ENCODE peak calls at places on chromosomes 12 and 14, in ten cellular contexts. One of them, this sample, is unnamed.

GRCh38 chr12:51752490-51752889 is 96.0 kb downstream of the FIGNL2 start:
- DNase-seq in psoas muscle: peak; percentile 56
- DNase-seq in IMR-90: peak; percentile 94
- DNase-seq in left lung: no peak
- DNase-seq in SJSA1: peak; percentile 29
- DNase-seq in ovary: no peak
- DNase-seq in sigmoid colon: peak; percentile 85
- DNase-seq in lower lobe of right lung: peak; percentile 45
- DNase-seq in caudate nucleus: peak; percentile 24
- DNase-seq in PC-3: peak; percentile 33
- DNase-seq in this sample: peak; percentile 84

GRCh38 chr12:81797100-81797499 is 38.0 kb upstream of the PPFIA2 start:
- DNase-seq in psoas muscle: no peak
- DNase-seq in IMR-90: no peak
- DNase-seq in left lung: no peak
- DNase-seq in SJSA1: no peak
- DNase-seq in ovary: no peak
- DNase-seq in sigmoid colon: no peak
- DNase-seq in lower lobe of right lung: no peak
- DNase-seq in caudate nucleus: no peak
- DNase-seq in PC-3: peak; percentile 36
- DNase-seq in this sample: no peak

GRCh38 chr14:53108292-53108937 is 44.7 kb downstream of the DDHD1 start:
- DNase-seq in psoas muscle: no peak
- DNase-seq in IMR-90: no peak
- DNase-seq in left lung: no peak
- DNase-seq in SJSA1: peak; percentile 46
- DNase-seq in ovary: no peak
- DNase-seq in sigmoid colon: no peak
- DNase-seq in lower lobe of right lung: no peak
- DNase-seq in caudate nucleus: no peak
- DNase-seq in PC-3: no peak
- DNase-seq in this sample: no peak

GRCh38 chr12:20370001-20370381 is 1.7 kb downstream of the PDE3A start:
- DNase-seq in psoas muscle: no peak
- DNase-seq in IMR-90: no peak
- DNase-seq in left lung: peak; percentile 57
- DNase-seq in SJSA1: no peak
- DNase-seq in ovary: peak; percentile 41
- DNase-seq in sigmoid colon: peak; percentile 84
- DNase-seq in lower lobe of right lung: peak; percentile 41
- DNase-seq in caudate nucleus: no peak
- DNase-seq in PC-3: no peak
- DNase-seq in this sample: no peak

GRCh38 chr12:123134755-123135282 is 16.1 kb downstream of the PITPNM2 start:
- DNase-seq in psoas muscle: no peak
- DNase-seq in IMR-90: no peak
- DNase-seq in left lung: no peak
- DNase-seq in SJSA1: no peak
- DNase-seq in ovary: no peak
- DNase-seq in sigmoid colon: peak; percentile 34
- DNase-seq in lower lobe of right lung: no peak
- DNase-seq in caudate nucleus: no peak
- DNase-seq in PC-3: no peak
- DNase-seq in this sample: no peak

GRCh38 chr14:35374273-35374681 is 30.3 kb downstream of the NFKBIA start:
- DNase-seq in psoas muscle: peak; percentile 51
- DNase-seq in IMR-90: peak; percentile 98
- DNase-seq in left lung: no peak
- DNase-seq in SJSA1: peak; percentile 39
- DNase-seq in ovary: no peak
- DNase-seq in sigmoid colon: peak; percentile 83
- DNase-seq in lower lobe of right lung: peak; percentile 71
- DNase-seq in caudate nucleus: no peak
- DNase-seq in PC-3: peak; percentile 84
- DNase-seq in this sample: no peak

GRCh38 chr12:77578471-77579262 is 252.0 kb upstream of the NAV3 start:
- DNase-seq in psoas muscle: no peak
- DNase-seq in IMR-90: peak; percentile 66
- DNase-seq in left lung: no peak
- DNase-seq in SJSA1: peak; percentile 83
- DNase-seq in ovary: no peak
- DNase-seq in sigmoid colon: no peak
- DNase-seq in lower lobe of right lung: no peak
- DNase-seq in caudate nucleus: no peak
- DNase-seq in PC-3: no peak
- DNase-seq in this sample: no peak

GRCh38 chr14:74296037-74296467 is 6.7 kb downstream of the ABCD4 start:
- DNase-seq in psoas muscle: no peak
- DNase-seq in IMR-90: no peak
- DNase-seq in left lung: no peak
- DNase-seq in SJSA1: no peak
- DNase-seq in ovary: no peak
- DNase-seq in sigmoid colon: no peak
- DNase-seq in lower lobe of right lung: no peak
- DNase-seq in caudate nucleus: no peak
- DNase-seq in PC-3: no peak
- DNase-seq in this sample: no peak

GRCh38 chr12:57452181-57452936 is 2.7 kb upstream of the INHBE start:
- DNase-seq in psoas muscle: peak; percentile 38
- DNase-seq in IMR-90: peak; percentile 97
- DNase-seq in left lung: no peak
- DNase-seq in SJSA1: no peak
- DNase-seq in ovary: no peak
- DNase-seq in sigmoid colon: no peak
- DNase-seq in lower lobe of right lung: no peak
- DNase-seq in caudate nucleus: no peak
- DNase-seq in PC-3: peak; percentile 64
- DNase-seq in this sample: no peak

GRCh38 chr12:6313326-6313940 is 3.0 kb downstream of the PLEKHG6 start:
- DNase-seq in psoas muscle: no peak
- DNase-seq in IMR-90: no peak
- DNase-seq in left lung: no peak
- DNase-seq in SJSA1: no peak
- DNase-seq in ovary: no peak
- DNase-seq in sigmoid colon: no peak
- DNase-seq in lower lobe of right lung: no peak
- DNase-seq in caudate nucleus: no peak
- DNase-seq in PC-3: peak; percentile 27
- DNase-seq in this sample: no peak

GRCh38 chr12:6314776-6315175 is 4.3 kb downstream of the PLEKHG6 start:
- DNase-seq in psoas muscle: no peak
- DNase-seq in IMR-90: no peak
- DNase-seq in left lung: no peak
- DNase-seq in SJSA1: no peak
- DNase-seq in ovary: no peak
- DNase-seq in sigmoid colon: no peak
- DNase-seq in lower lobe of right lung: no peak
- DNase-seq in caudate nucleus: no peak
- DNase-seq in PC-3: no peak
- DNase-seq in this sample: no peak

GRCh38 chr12:6312529-6313325 is 2.2 kb downstream of the PLEKHG6 start:
- DNase-seq in psoas muscle: no peak
- DNase-seq in IMR-90: no peak
- DNase-seq in left lung: no peak
- DNase-seq in SJSA1: no peak
- DNase-seq in ovary: no peak
- DNase-seq in sigmoid colon: peak; percentile 68
- DNase-seq in lower lobe of right lung: peak; percentile 79
- DNase-seq in caudate nucleus: no peak
- DNase-seq in PC-3: peak; percentile 71
- DNase-seq in this sample: no peak

GRCh38 chr12:6310771-6311610 is 509 bp downstream of the PLEKHG6 start:
- DNase-seq in psoas muscle: no peak
- DNase-seq in IMR-90: no peak
- DNase-seq in left lung: no peak
- DNase-seq in SJSA1: no peak
- DNase-seq in ovary: no peak
- DNase-seq in sigmoid colon: peak; percentile 56
- DNase-seq in lower lobe of right lung: peak; percentile 49
- DNase-seq in caudate nucleus: no peak
- DNase-seq in PC-3: no peak
- DNase-seq in this sample: no peak

GRCh38 chr12:6311822-6312528 is 1.5 kb downstream of the PLEKHG6 start:
- DNase-seq in psoas muscle: no peak
- DNase-seq in IMR-90: no peak
- DNase-seq in left lung: no peak
- DNase-seq in SJSA1: no peak
- DNase-seq in ovary: no peak
- DNase-seq in sigmoid colon: peak; percentile 53
- DNase-seq in lower lobe of right lung: no peak
- DNase-seq in caudate nucleus: no peak
- DNase-seq in PC-3: no peak
- DNase-seq in this sample: no peak
- H3K27ac ChIP-seq in psoas muscle: no peak overlapping the region
- H3K27ac ChIP-seq in IMR-90: no peak overlapping the region
- H3K27ac ChIP-seq in left lung: no peak overlapping the region
- H3K27ac ChIP-seq in SJSA1: no peak overlapping the region
- H3K27ac ChIP-seq in ovary: no peak overlapping the region
- H3K27ac ChIP-seq in sigmoid colon: peak overlapping the region; percentile 31
- H3K27ac ChIP-seq in lower lobe of right lung: peak overlapping the region; percentile 50
- H3K27ac ChIP-seq in caudate nucleus: no peak overlapping the region
- H3K27ac ChIP-seq in PC-3: peak overlapping the region; percentile 90
- H3K27ac ChIP-seq in this sample: no peak overlapping the region

GRCh38 chr14:66365388-66365787 is 120.8 kb upstream of the CCDC196 start:
- DNase-seq in psoas muscle: no peak
- DNase-seq in IMR-90: no peak
- DNase-seq in left lung: no peak
- DNase-seq in SJSA1: no peak
- DNase-seq in ovary: no peak
- DNase-seq in sigmoid colon: no peak
- DNase-seq in lower lobe of right lung: no peak
- DNase-seq in caudate nucleus: no peak
- DNase-seq in PC-3: no peak
- DNase-seq in this sample: no peak

GRCh38 chr14:66359500-66359899 is 126.7 kb upstream of the CCDC196 start:
- DNase-seq in psoas muscle: no peak
- DNase-seq in IMR-90: peak; percentile 64
- DNase-seq in left lung: no peak
- DNase-seq in SJSA1: peak; percentile 16
- DNase-seq in ovary: no peak
- DNase-seq in sigmoid colon: no peak
- DNase-seq in lower lobe of right lung: no peak
- DNase-seq in caudate nucleus: no peak
- DNase-seq in PC-3: peak; percentile 70
- DNase-seq in this sample: no peak

GRCh38 chr14:66361013-66361412 is 125.2 kb upstream of the CCDC196 start:
- DNase-seq in psoas muscle: no peak
- DNase-seq in IMR-90: no peak
- DNase-seq in left lung: no peak
- DNase-seq in SJSA1: no peak
- DNase-seq in ovary: no peak
- DNase-seq in sigmoid colon: no peak
- DNase-seq in lower lobe of right lung: no peak
- DNase-seq in caudate nucleus: no peak
- DNase-seq in PC-3: no peak
- DNase-seq in this sample: no peak

DNA sequence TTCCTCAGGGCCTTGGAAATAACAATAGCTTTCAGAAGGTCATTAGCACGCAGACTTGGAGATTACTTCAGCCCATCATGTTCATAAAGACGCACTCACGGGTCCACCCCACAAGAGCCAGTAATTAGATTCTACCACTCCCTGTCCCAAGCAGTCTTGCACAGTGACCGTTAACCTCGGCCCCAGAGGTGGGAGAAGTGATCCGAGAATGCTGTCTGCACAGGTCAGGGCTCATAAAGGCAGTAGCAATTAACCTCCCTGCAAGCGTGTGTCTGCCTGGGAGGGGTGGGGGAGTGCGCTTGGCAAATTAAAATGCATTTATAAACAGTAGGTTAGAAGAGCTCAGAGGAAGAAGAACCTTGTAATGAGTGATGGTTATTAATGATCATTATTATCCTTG is 125.6 kb upstream of the CCDC196 start:
- DNase-seq in psoas muscle: no peak
- DNase-seq in IMR-90: no peak
- DNase-seq in left lung: no peak
- DNase-seq in SJSA1: no peak
- DNase-seq in ovary: no peak
- DNase-seq in sigmoid colon: no peak
- DNase-seq in lower lobe of right lung: no peak
- DNase-seq in caudate nucleus: no peak
- DNase-seq in PC-3: no peak
- DNase-seq in this sample: no peak
- H3K27ac ChIP-seq in psoas muscle: no peak overlapping the region
- H3K27ac ChIP-seq in IMR-90: no peak overlapping the region
- H3K27ac ChIP-seq in left lung: no peak overlapping the region
- H3K27ac ChIP-seq in SJSA1: no peak overlapping the region
- H3K27ac ChIP-seq in ovary: no peak overlapping the region
- H3K27ac ChIP-seq in sigmoid colon: no peak overlapping the region
- H3K27ac ChIP-seq in lower lobe of right lung: no peak overlapping the region
- H3K27ac ChIP-seq in caudate nucleus: no peak overlapping the region
- H3K27ac ChIP-seq in PC-3: no peak overlapping the region
- H3K27ac ChIP-seq in this sample: no peak overlapping the region

GRCh38 chr14:94598816-94599655 is 13.2 kb upstream of the SERPINA3 start:
- DNase-seq in psoas muscle: peak; percentile 68
- DNase-seq in IMR-90: peak; percentile 97
- DNase-seq in left lung: no peak
- DNase-seq in SJSA1: peak; percentile 80
- DNase-seq in ovary: peak; percentile 81
- DNase-seq in sigmoid colon: peak; percentile 93
- DNase-seq in lower lobe of right lung: no peak
- DNase-seq in caudate nucleus: no peak
- DNase-seq in PC-3: peak; percentile 87
- DNase-seq in this sample: peak; percentile 63
- H3K27ac ChIP-seq in psoas muscle: peak overlapping the region; percentile 65
- H3K27ac ChIP-seq in IMR-90: peak overlapping the region; percentile 46
- H3K27ac ChIP-seq in left lung: peak overlapping the region; percentile 77
- H3K27ac ChIP-seq in SJSA1: peak overlapping the region; percentile 96
- H3K27ac ChIP-seq in ovary: peak overlapping the region; percentile 86
- H3K27ac ChIP-seq in sigmoid colon: peak overlapping the region; percentile 59
- H3K27ac ChIP-seq in lower lobe of right lung: no peak overlapping the region
- H3K27ac ChIP-seq in caudate nucleus: peak overlapping the region; percentile 55
- H3K27ac ChIP-seq in PC-3: peak overlapping the region; percentile 96
- H3K27ac ChIP-seq in this sample: peak overlapping the region; percentile 83

DNA sequence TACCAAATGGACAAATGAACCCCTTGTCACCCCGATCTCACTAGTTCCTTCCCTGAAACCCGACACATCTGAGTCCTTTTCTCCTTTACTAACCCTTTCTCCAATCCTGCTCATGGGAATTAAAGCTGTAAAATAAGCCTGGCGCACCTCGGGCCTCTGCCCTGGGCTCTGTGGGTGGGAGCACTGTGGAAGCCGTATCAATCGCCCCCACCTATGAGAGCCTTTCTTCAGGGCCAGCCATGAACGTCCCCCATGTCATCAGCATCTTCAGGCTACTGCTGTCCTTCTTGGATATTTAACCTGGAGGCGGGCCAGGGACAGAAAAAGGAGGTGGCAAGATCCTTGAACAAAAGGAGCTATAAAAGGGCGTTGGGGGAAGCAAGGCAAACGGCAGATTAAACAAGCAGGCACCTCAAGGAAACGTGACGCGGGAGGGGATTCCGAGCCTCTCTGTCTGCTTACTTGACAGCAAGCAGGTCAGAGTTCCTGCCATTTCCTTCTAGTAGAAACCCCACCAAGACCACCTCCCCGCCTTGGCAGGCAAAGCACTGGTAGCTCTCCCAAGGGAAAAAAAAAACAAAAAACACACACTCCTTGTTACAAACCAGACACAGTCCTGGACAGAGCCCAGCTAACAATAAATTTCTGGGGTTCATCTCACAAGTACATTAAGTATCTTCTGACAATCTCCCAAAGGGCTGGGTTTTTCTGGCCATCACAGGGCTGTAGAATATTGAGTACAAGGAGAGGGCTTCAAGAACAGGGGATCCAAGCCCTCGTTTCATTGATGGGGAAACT is 62.9 kb downstream of the DPF3 start:
- DNase-seq in psoas muscle: no peak
- DNase-seq in IMR-90: no peak
- DNase-seq in left lung: no peak
- DNase-seq in SJSA1: no peak
- DNase-seq in ovary: peak; percentile 70
- DNase-seq in sigmoid colon: peak; percentile 87
- DNase-seq in lower lobe of right lung: no peak
- DNase-seq in caudate nucleus: no peak
- DNase-seq in PC-3: no peak
- DNase-seq in this sample: no peak
- H3K27ac ChIP-seq in psoas muscle: peak overlapping the region; percentile 67
- H3K27ac ChIP-seq in IMR-90: no peak overlapping the region
- H3K27ac ChIP-seq in left lung: no peak overlapping the region
- H3K27ac ChIP-seq in SJSA1: no peak overlapping the region
- H3K27ac ChIP-seq in ovary: peak overlapping the region; percentile 80
- H3K27ac ChIP-seq in sigmoid colon: peak overlapping the region; percentile 70
- H3K27ac ChIP-seq in lower lobe of right lung: no peak overlapping the region
- H3K27ac ChIP-seq in caudate nucleus: no peak overlapping the region
- H3K27ac ChIP-seq in PC-3: no peak overlapping the region
- H3K27ac ChIP-seq in this sample: no peak overlapping the region